ENCODE peak calls at places on chromosomes 16 and 17, in four cellular contexts. One of them, this sample, is unnamed.

GRCh38 chr17:37742114-37742761 is 2.6 kb downstream of the HNF1B start:
- DNase-seq in HTR-8/SVneo: no peak
- DNase-seq in EL: peak
- DNase-seq in activated CD4-positive, alpha-beta T cell treated with anti-CD3 and anti-CD28 coated beads, Interleukin-2, amount 10 ng/mL, durations not matched to agents 7 days and 5 days: no peak
- DNase-seq in this sample: no peak

GRCh38 chr17:39898088-39898487 is 20.3 kb downstream of the GSDMB start:
- DNase-seq in HTR-8/SVneo: no peak
- DNase-seq in EL: no peak
- DNase-seq in activated CD4-positive, alpha-beta T cell treated with anti-CD3 and anti-CD28 coated beads, Interleukin-2, amount 10 ng/mL, durations not matched to agents 7 days and 5 days: no peak
- DNase-seq in this sample: no peak

GRCh38 chr16:6646891-6647290 is 685.8 kb upstream of the RBFOX1 start:
- DNase-seq in HTR-8/SVneo: no peak
- DNase-seq in EL: no peak
- DNase-seq in activated CD4-positive, alpha-beta T cell treated with anti-CD3 and anti-CD28 coated beads, Interleukin-2, amount 10 ng/mL, durations not matched to agents 7 days and 5 days: no peak
- DNase-seq in this sample: no peak

GRCh38 chr16:27145630-27146029 is 57.7 kb upstream of the KDM8 start:
- DNase-seq in HTR-8/SVneo: no peak
- DNase-seq in EL: no peak
- DNase-seq in activated CD4-positive, alpha-beta T cell treated with anti-CD3 and anti-CD28 coated beads, Interleukin-2, amount 10 ng/mL, durations not matched to agents 7 days and 5 days: no peak
- DNase-seq in this sample: no peak

GRCh38 chr16:2428051-2428786 is 1.0 kb upstream of the CCNF start:
- DNase-seq in HTR-8/SVneo: peak
- DNase-seq in EL: peak
- DNase-seq in activated CD4-positive, alpha-beta T cell treated with anti-CD3 and anti-CD28 coated beads, Interleukin-2, amount 10 ng/mL, durations not matched to agents 7 days and 5 days: no peak
- DNase-seq in this sample: no peak

GRCh38 chr16:86791287-86792074 is 213.1 kb downstream of the FOXL1 start:
- DNase-seq in HTR-8/SVneo: no peak
- DNase-seq in EL: no peak
- DNase-seq in activated CD4-positive, alpha-beta T cell treated with anti-CD3 and anti-CD28 coated beads, Interleukin-2, amount 10 ng/mL, durations not matched to agents 7 days and 5 days: no peak
- DNase-seq in this sample: no peak

GRCh38 chr17:32327911-32328310 is 14.1 kb downstream of the C17orf75 start:
- DNase-seq in HTR-8/SVneo: no peak
- DNase-seq in EL: no peak
- DNase-seq in activated CD4-positive, alpha-beta T cell treated with anti-CD3 and anti-CD28 coated beads, Interleukin-2, amount 10 ng/mL, durations not matched to agents 7 days and 5 days: no peak
- DNase-seq in this sample: no peak

GRCh38 chr17:14308965-14309879 is 8.3 kb downstream of the HS3ST3B1 start:
- DNase-seq in HTR-8/SVneo: peak
- DNase-seq in EL: peak
- DNase-seq in activated CD4-positive, alpha-beta T cell treated with anti-CD3 and anti-CD28 coated beads, Interleukin-2, amount 10 ng/mL, durations not matched to agents 7 days and 5 days: peak
- DNase-seq in this sample: peak

GRCh38 chr16:78877114-78877513 is 723.4 kb downstream of the MAF start:
- DNase-seq in HTR-8/SVneo: no peak
- DNase-seq in EL: no peak
- DNase-seq in activated CD4-positive, alpha-beta T cell treated with anti-CD3 and anti-CD28 coated beads, Interleukin-2, amount 10 ng/mL, durations not matched to agents 7 days and 5 days: no peak
- DNase-seq in this sample: no peak

GRCh38 chr16:66489818-66490217 is 60.1 kb downstream of the TK2 start:
- DNase-seq in HTR-8/SVneo: no peak
- DNase-seq in EL: no peak
- DNase-seq in activated CD4-positive, alpha-beta T cell treated with anti-CD3 and anti-CD28 coated beads, Interleukin-2, amount 10 ng/mL, durations not matched to agents 7 days and 5 days: no peak
- DNase-seq in this sample: no peak

GRCh38 chr17:77374170-77374936 is 233.6 kb downstream of the SEC14L1 start:
- DNase-seq in HTR-8/SVneo: peak
- DNase-seq in EL: peak
- DNase-seq in activated CD4-positive, alpha-beta T cell treated with anti-CD3 and anti-CD28 coated beads, Interleukin-2, amount 10 ng/mL, durations not matched to agents 7 days and 5 days: peak
- DNase-seq in this sample: peak

GRCh38 chr16:22814330-22815105 is 556 bp downstream of the HS3ST2 start:
- DNase-seq in HTR-8/SVneo: no peak
- DNase-seq in EL: no peak
- DNase-seq in activated CD4-positive, alpha-beta T cell treated with anti-CD3 and anti-CD28 coated beads, Interleukin-2, amount 10 ng/mL, durations not matched to agents 7 days and 5 days: no peak
- DNase-seq in this sample: no peak

GRCh38 chr17:50661795-50662391 is 27.2 kb downstream of the ABCC3 start:
- DNase-seq in HTR-8/SVneo: peak
- DNase-seq in EL: peak
- DNase-seq in activated CD4-positive, alpha-beta T cell treated with anti-CD3 and anti-CD28 coated beads, Interleukin-2, amount 10 ng/mL, durations not matched to agents 7 days and 5 days: peak
- DNase-seq in this sample: peak

GRCh38 chr17:62045517-62045916 is 19.6 kb downstream of the MED13 start:
- DNase-seq in HTR-8/SVneo: no peak
- DNase-seq in EL: no peak
- DNase-seq in activated CD4-positive, alpha-beta T cell treated with anti-CD3 and anti-CD28 coated beads, Interleukin-2, amount 10 ng/mL, durations not matched to agents 7 days and 5 days: no peak
- DNase-seq in this sample: no peak

GRCh38 chr17:62652251-62653001 is 25.0 kb downstream of the MRC2 start:
- DNase-seq in HTR-8/SVneo: peak
- DNase-seq in EL: peak
- DNase-seq in activated CD4-positive, alpha-beta T cell treated with anti-CD3 and anti-CD28 coated beads, Interleukin-2, amount 10 ng/mL, durations not matched to agents 7 days and 5 days: peak
- DNase-seq in this sample: peak

GRCh38 chr16:30972872-30973271 is 12.1 kb upstream of the HSD3B7 start:
- DNase-seq in HTR-8/SVneo: no peak
- DNase-seq in EL: no peak
- DNase-seq in activated CD4-positive, alpha-beta T cell treated with anti-CD3 and anti-CD28 coated beads, Interleukin-2, amount 10 ng/mL, durations not matched to agents 7 days and 5 days: no peak
- DNase-seq in this sample: no peak

GRCh38 chr17:59510611-59511010 is 54.8 kb upstream of the DHX40 start:
- DNase-seq in HTR-8/SVneo: no peak
- DNase-seq in EL: no peak
- DNase-seq in activated CD4-positive, alpha-beta T cell treated with anti-CD3 and anti-CD28 coated beads, Interleukin-2, amount 10 ng/mL, durations not matched to agents 7 days and 5 days: no peak
- DNase-seq in this sample: no peak

GRCh38 chr16:4373356-4373908 is 1.8 kb downstream of the VASN start:
- DNase-seq in HTR-8/SVneo: peak
- DNase-seq in EL: peak
- DNase-seq in activated CD4-positive, alpha-beta T cell treated with anti-CD3 and anti-CD28 coated beads, Interleukin-2, amount 10 ng/mL, durations not matched to agents 7 days and 5 days: no peak
- DNase-seq in this sample: no peak

This sample was measured in kidney glomerular epithelial cell.